ENCODE peak calls at places on chromosomes 1 and 21, in nine cellular contexts. F is MM.1S; S is aorta; D is colonic mucosa; W is hepatocyte; C is effector memory CD4-positive, alpha-beta T cell; T is stomach; J is HAP-1; U is neural progenitor cell. K is an unnamed sample. For H3K36me3, the result is how much of the 10 kb centered on the place peaks cover.

GRCh38 chr1:203557390-203557789 is 63.4 kb downstream of the OPTC start:
- DNase-seq in F (no peak), S (peak), D (no peak), W (peak), C (no peak), T (no peak), J (no peak), U (no peak), K (no peak)

GRCh38 chr21:37219766-37220432 is 47.2 kb downstream of the VPS26C start:
- DNase-seq in F (no peak), S (no peak), D (no peak), W (no peak), C (no peak), T (no peak), J (no peak), U (no peak), K (no peak)

GRCh38 chr1:72037745-72038343 is 244.5 kb downstream of the NEGR1 start:
- DNase-seq in F (peak), S (no peak), D (peak), W (peak), C (no peak), T (peak), J (peak), U (peak), K (no peak)

GRCh38 chr1:22502167-22502566 is 50.5 kb downstream of the ZBTB40 start:
- DNase-seq in F (peak), S (no peak), D (no peak), W (no peak), C (no peak), T (no peak), J (no peak), U (no peak), K (no peak)

GRCh38 chr1:198829948-198830347 is 191.1 kb downstream of the PTPRC start:
- DNase-seq in F (no peak), S (no peak), D (no peak), W (no peak), C (no peak), T (no peak), J (no peak), U (peak), K (no peak)

GRCh38 chr21:45551316-45551715 is 9.1 kb upstream of the SLC19A1 start:
- DNase-seq in F (no peak), S (peak), D (no peak), W (no peak), C (no peak), T (no peak), J (no peak), U (no peak), K (peak)

GRCh38 chr1:7614576-7615074 is 156.5 kb upstream of the VAMP3 start:
- DNase-seq in F (no peak), S (peak), D (no peak), W (no peak), C (no peak), T (no peak), J (no peak), U (no peak), K (no peak)

GRCh38 chr1:29806646-29807319 is 570.5 kb downstream of the PTPRU start:
- DNase-seq in F (no peak), S (no peak), D (no peak), W (no peak), C (no peak), T (no peak), J (no peak), U (peak), K (no peak)

GRCh38 chr1:14786104-14786675 is 187.7 kb downstream of the KAZN start:
- DNase-seq in F (no peak), S (no peak), D (no peak), W (peak), C (no peak), T (no peak), J (no peak), U (no peak), K (no peak)

GRCh38 chr1:174118726-174119125 is 40.6 kb upstream of the RABGAP1L start:
- DNase-seq in F (no peak), S (no peak), D (no peak), W (no peak), C (no peak), T (no peak), J (no peak), U (no peak), K (no peak)

GRCh38 chr1:12083766-12084165 is 20.7 kb downstream of the TNFRSF8 start:
- DNase-seq in F (no peak), S (no peak), D (no peak), W (no peak), C (no peak), T (no peak), J (no peak), U (no peak), K (no peak)

GRCh38 chr1:50603274-50604271 is 180.3 kb upstream of the DMRTA2 start:
- DNase-seq in F (no peak), S (no peak), D (no peak), W (peak), C (no peak), T (no peak), J (no peak), U (no peak), K (no peak)

GRCh38 chr21:32237021-32237420 is 41.8 kb downstream of the MIS18A start:
- DNase-seq in F (no peak), S (no peak), D (no peak), W (no peak), C (no peak), T (no peak), J (no peak), U (no peak), K (no peak)

GRCh38 chr1:51558375-51558924 is 39.4 kb upstream of the EPS15 start:
- DNase-seq in F (no peak), S (no peak), D (no peak), W (no peak), C (no peak), T (no peak), J (peak), U (no peak), K (no peak)

GRCh38 chr1:180598333-180598979 is 33.4 kb upstream of the XPR1 start:
- DNase-seq in F (no peak), S (no peak), D (peak), W (peak), C (no peak), T (no peak), J (no peak), U (peak), K (no peak)

GRCh38 chr1:94746635-94747525 is 73.3 kb upstream of the SLC44A3 start:
- DNase-seq in F (no peak), S (no peak), D (no peak), W (no peak), C (no peak), T (no peak), J (no peak), U (peak), K (no peak)

GRCh38 chr1:178966312-178966711 is 59.4 kb upstream of the FAM20B start:
- DNase-seq in F (no peak), S (no peak), D (no peak), W (no peak), C (no peak), T (no peak), J (no peak), U (no peak), K (no peak)

GRCh38 chr1:53294557-53294956 is 33.3 kb downstream of the LRP8 start:
- DNase-seq in F (peak), S (no peak), D (no peak), W (peak), C (no peak), T (no peak), J (no peak), U (no peak), K (no peak)

GRCh38 chr21:35635261-35635660 is 425.1 kb downstream of the SETD4 start:
- DNase-seq in F (no peak), S (no peak), D (no peak), W (no peak), C (no peak), T (no peak), J (no peak), U (no peak), K (no peak)

GRCh38 chr1:172443666-172444453 is at the start of gene PIGC:
- DNase-seq in F (peak), S (peak), D (peak), W (peak), C (peak), T (peak), J (peak), U (peak), K (peak)

GRCh38 chr1:99648107-99648506 is 2.2 kb downstream of the PALMD start:
- DNase-seq in F (no peak), S (no peak), D (no peak), W (peak), C (no peak), T (no peak), J (no peak), U (no peak), K (no peak)

GRCh38 chr1:94603663-94604062 is 62.1 kb upstream of the F3 start:
- DNase-seq in F (no peak), S (no peak), D (no peak), W (no peak), C (no peak), T (no peak), J (no peak), U (no peak), K (no peak)

GRCh38 chr1:92485374-92486250 is 1.1 kb downstream of the GFI1 start:
- DNase-seq in F (peak), S (peak), D (peak), W (peak), C (peak), T (peak), J (peak), U (peak), K (peak)

GRCh38 chr1:42737257-42737656 is 2.8 kb downstream of the CLDN19 start:
- DNase-seq in F (peak), S (no peak), D (peak), W (no peak), C (no peak), T (peak), J (no peak), U (no peak), K (no peak)

GRCh38 chr1:19091539-19091938 is 118.5 kb downstream of the UBR4 start:
- DNase-seq in F (no peak), S (no peak), D (no peak), W (no peak), C (no peak), T (no peak), J (no peak), U (no peak), K (no peak)

GRCh38 chr1:44316231-44316759 is 38.8 kb downstream of the ERI3 start:
- DNase-seq in F (no peak), S (no peak), D (no peak), W (peak), C (no peak), T (no peak), J (peak), U (peak), K (no peak)

GRCh38 chr1:44312652-44313196 is 42.3 kb downstream of the ERI3 start:
- DNase-seq in F (no peak), S (no peak), D (no peak), W (no peak), C (no peak), T (no peak), J (no peak), U (peak), K (no peak)

GRCh38 chr1:44314401-44314800 is 40.7 kb downstream of the ERI3 start:
- DNase-seq in F (no peak), S (no peak), D (no peak), W (no peak), C (no peak), T (no peak), J (no peak), U (peak), K (no peak)

GRCh38 chr1:44315521-44315920 is 39.5 kb downstream of the ERI3 start:
- DNase-seq in F (no peak), S (no peak), D (no peak), W (no peak), C (no peak), T (no peak), J (peak), U (peak), K (no peak)

GRCh38 chr1:44313265-44313918 is 41.7 kb downstream of the ERI3 start:
- DNase-seq in F (no peak), S (no peak), D (no peak), W (no peak), C (no peak), T (no peak), J (no peak), U (no peak), K (no peak)
- H3K36me3 ChIP-seq in F (under half), S (under half), D (under half), W (under half), C (under half), T (half or more), J (under half), U (under half), K (under half)

GRCh38 chr1:218353656-218354055 is 8.5 kb downstream of the TGFB2 start:
- DNase-seq in F (no peak), S (no peak), D (no peak), W (no peak), C (no peak), T (no peak), J (no peak), U (no peak), K (no peak)

GRCh38 chr1:218350909-218351616 is 5.9 kb downstream of the TGFB2 start:
- DNase-seq in F (no peak), S (no peak), D (no peak), W (no peak), C (no peak), T (no peak), J (no peak), U (no peak), K (no peak)

GRCh38 chr1:218349365-218350021 is 4.4 kb downstream of the TGFB2 start:
- DNase-seq in F (no peak), S (no peak), D (no peak), W (no peak), C (no peak), T (no peak), J (no peak), U (no peak), K (no peak)

GRCh38 chr1:218350022-218350525 is 4.9 kb downstream of the TGFB2 start:
- DNase-seq in F (no peak), S (no peak), D (no peak), W (no peak), C (no peak), T (no peak), J (no peak), U (no peak), K (no peak)

DNA sequence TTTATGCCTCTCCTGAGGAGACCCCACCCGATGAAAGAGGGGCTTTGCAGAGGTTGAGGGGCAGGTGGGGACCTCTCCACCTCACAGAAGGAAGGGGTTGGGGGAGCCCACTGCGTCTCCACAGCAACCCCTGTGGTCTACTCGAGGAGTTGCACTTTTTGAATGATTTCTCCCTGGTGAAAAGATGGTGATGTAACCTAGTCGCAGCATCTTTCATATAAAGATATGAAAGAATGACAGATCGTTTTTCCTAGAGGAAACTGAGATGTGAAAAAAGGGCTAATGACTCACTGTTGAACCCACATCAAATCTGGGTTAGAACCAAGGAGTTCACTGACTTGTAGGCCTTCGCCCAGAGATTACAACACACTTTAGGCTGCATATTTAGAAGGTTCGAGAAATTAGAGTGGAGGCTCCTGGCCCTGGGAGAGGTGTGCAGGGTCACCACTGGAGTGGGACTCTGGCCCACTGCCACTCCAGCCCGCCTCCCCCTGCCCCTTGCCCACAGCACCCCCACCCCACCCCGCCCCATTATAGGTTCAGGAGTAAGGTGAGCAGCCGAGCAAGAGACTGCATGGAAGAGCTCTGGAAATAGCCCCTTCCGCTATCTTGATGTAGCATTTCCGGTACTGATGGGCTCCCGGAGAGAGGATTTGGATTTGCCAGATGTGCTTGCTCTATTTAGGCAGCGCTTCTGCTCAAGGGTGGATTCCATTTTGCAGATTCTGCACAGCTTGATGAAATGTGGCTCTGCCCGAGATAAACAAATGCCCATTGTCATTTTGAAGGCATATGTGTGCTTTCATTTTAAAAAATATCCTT is 6.7 kb downstream of the TGFB2 start:
- DNase-seq in F (peak), S (peak), D (no peak), W (no peak), C (no peak), T (no peak), J (no peak), U (peak), K (peak)
- H3K4me3 ChIP-seq in F (peak), S (no peak), D (no peak), W (peak), C (peak), T (peak), J (no peak), U (no peak), K (peak)

GRCh38 chr1:161119017-161119378 is 1.1 kb downstream of the NIT1 start:
- DNase-seq in F (no peak), S (no peak), D (peak), W (peak), C (no peak), T (peak), J (no peak), U (peak), K (no peak)
- H3K36me3 ChIP-seq in F (under half), S (under half), D (under half), W (under half), C (under half), T (under half), J (under half), U (under half), K (under half)

DNA sequence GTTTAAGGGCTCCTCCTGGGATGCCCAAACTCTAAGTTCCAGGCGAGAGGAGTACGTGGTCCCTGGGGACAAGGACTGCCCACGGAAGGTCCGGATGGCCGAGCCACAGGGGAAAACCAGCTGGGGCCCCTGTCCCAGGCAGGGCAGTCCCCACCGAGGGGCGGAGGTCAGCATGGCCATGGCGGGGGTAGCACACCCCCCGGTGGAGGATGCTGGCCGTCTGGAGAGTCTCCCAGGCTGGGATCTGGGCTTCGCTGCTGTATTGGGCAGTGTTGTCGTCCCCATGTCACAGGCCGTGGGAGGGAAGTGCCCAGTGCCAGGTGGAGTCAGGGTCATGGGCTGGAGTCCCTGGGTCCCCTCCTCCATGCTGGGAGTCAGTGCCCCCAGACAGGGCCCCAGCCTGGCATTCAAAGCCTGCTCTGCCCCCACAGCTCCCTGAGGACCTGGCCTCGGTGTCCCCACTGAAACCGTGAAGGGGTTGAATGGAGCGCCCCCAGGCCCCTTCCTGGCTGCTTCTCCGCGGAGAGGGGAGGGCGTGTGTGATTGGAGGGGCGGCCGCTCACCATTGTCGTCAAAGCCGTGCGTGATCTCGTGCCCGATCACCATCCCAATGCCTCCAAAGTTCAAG is 6.8 kb downstream of the PRXL2B start:
- DNase-seq in F (no peak), S (peak), D (no peak), W (no peak), C (no peak), T (no peak), J (no peak), U (no peak), K (no peak)
- H3K4me3 ChIP-seq in F (no peak), S (no peak), D (no peak), W (no peak), C (no peak), T (peak), J (no peak), U (no peak), K (no peak)

GRCh38 chr1:26852701-26853100 is 10.2 kb upstream of the SFN start:
- DNase-seq in F (no peak), S (no peak), D (no peak), W (no peak), C (no peak), T (no peak), J (no peak), U (no peak), K (no peak)

GRCh38 chr1:26853156-26853555 is 9.8 kb upstream of the SFN start:
- DNase-seq in F (peak), S (peak), D (peak), W (peak), C (peak), T (peak), J (peak), U (peak), K (peak)

GRCh38 chr1:26853600-26853999 is 9.3 kb upstream of the SFN start:
- DNase-seq in F (no peak), S (no peak), D (no peak), W (no peak), C (no peak), T (no peak), J (no peak), U (no peak), K (no peak)

GRCh38 chr1:26848947-26849774 is 13.8 kb upstream of the SFN start:
- DNase-seq in F (no peak), S (peak), D (peak), W (peak), C (no peak), T (peak), J (no peak), U (no peak), K (no peak)

GRCh38 chr1:26851106-26851684 is 11.8 kb upstream of the SFN start:
- DNase-seq in F (no peak), S (no peak), D (no peak), W (no peak), C (no peak), T (no peak), J (no peak), U (no peak), K (no peak)
- H3K36me3 ChIP-seq in F (under half), S (under half), D (under half), W (under half), C (half or more), T (half or more), J (half or more), U (under half), K (under half)

DNA sequence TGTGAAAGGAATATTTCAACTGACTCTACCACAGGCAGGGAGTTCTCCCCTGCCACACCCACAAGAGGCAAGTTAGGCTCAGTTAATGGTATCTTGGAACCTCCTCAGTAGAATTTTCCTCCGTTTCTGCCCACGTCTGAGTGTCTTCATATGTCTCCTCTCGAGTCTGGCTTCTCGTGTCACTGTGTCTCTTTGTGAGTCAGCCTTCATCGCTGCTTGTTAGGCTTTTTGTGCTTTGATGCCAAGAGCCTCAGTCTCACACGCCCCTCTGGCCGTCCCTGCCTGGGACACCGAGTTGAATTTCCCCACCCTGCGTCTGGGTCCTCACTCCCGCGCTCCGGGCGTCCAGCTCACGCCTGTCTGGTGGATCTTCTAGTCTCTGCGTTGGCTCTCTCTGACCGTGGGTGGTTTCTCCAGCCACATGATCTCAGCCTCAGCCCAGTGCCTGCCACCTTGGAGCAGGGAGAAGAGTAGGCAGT is 125.7 kb upstream of the GADD45A start:
- DNase-seq in F (no peak), S (peak), D (no peak), W (no peak), C (no peak), T (no peak), J (no peak), U (no peak), K (no peak)
- H3K4me3 ChIP-seq in F (no peak), S (no peak), D (no peak), W (no peak), C (no peak), T (peak), J (no peak), U (no peak), K (no peak)

K was measured in naive thymus-derived CD4-positive, alpha-beta T cell.